ENCODE peak calls at places on chromosomes 13 and 19, in six cellular contexts. Z, N, J, H, V and I are unnamed samples.
A peak's percentile ranks its signal among the peaks of the same experiment; 100 is the strongest.

GRCh38 chr13:114065926-114066774 is 66.3 kb downstream of the RASA3 start:
- DNase-seq in Z (peak; percentile 69), N (peak; percentile 73), J (no peak), H (peak; percentile 85), V (peak; percentile 38), I (no peak)

GRCh38 chr13:38542601-38543000 is 144.3 kb upstream of the FREM2 start:
- DNase-seq in Z (no peak), N (no peak), J (no peak), H (no peak), V (no peak), I (peak; percentile 70)

GRCh38 chr13:22325761-22326160 is 654.9 kb downstream of the FGF9 start:
- DNase-seq in Z (no peak), N (no peak), J (no peak), H (no peak), V (no peak), I (no peak)

GRCh38 chr19:23254141-23254910 is 4.1 kb upstream of the ZNF724 start:
- DNase-seq in Z (no peak), N (no peak), J (no peak), H (no peak), V (no peak), I (no peak)

GRCh38 chr19:32318884-32319520 is 26.4 kb upstream of the ZNF507 start:
- DNase-seq in Z (no peak), N (no peak), J (no peak), H (no peak), V (no peak), I (no peak)

GRCh38 chr13:64471916-64472315 is 2758.2 kb downstream of the PCDH9 start:
- DNase-seq in Z (no peak), N (no peak), J (no peak), H (no peak), V (no peak), I (no peak)

GRCh38 chr19:43432866-43433673 is 18.4 kb downstream of the TEX101 start:
- DNase-seq in Z (peak; percentile 61), N (peak; percentile 58), J (peak; percentile 38), H (no peak), V (peak; percentile 37), I (no peak)

GRCh38 chr13:75399168-75399878 is 82.6 kb downstream of the TBC1D4 start:
- DNase-seq in Z (no peak), N (no peak), J (no peak), H (no peak), V (no peak), I (no peak)

GRCh38 chr19:5036733-5037681 is 68.1 kb downstream of the KDM4B start:
- DNase-seq in Z (no peak), N (no peak), J (no peak), H (no peak), V (peak; percentile 57), I (no peak)

GRCh38 chr13:45674908-45675307 is 27.2 kb upstream of the CBY2 start:
- DNase-seq in Z (no peak), N (no peak), J (no peak), H (no peak), V (no peak), I (peak; percentile 80)

GRCh38 chr19:35206855-35207254 is 21.7 kb downstream of the FAM187B start:
- DNase-seq in Z (no peak), N (no peak), J (no peak), H (no peak), V (no peak), I (no peak)

GRCh38 chr19:41217741-41218140 is 1.3 kb upstream of the AXL start:
- DNase-seq in Z (no peak), N (no peak), J (no peak), H (peak; percentile 31), V (no peak), I (no peak)

GRCh38 chr19:53982611-53983010 is 8.8 kb upstream of the CACNG6 start:
- DNase-seq in Z (no peak), N (no peak), J (no peak), H (no peak), V (peak; percentile 53), I (no peak)

GRCh38 chr19:295687-296370 is 4.6 kb upstream of the PLPP2 start:
- DNase-seq in Z (no peak), N (no peak), J (no peak), H (peak; percentile 37), V (no peak), I (no peak)

GRCh38 chr13:69092615-69093322 is 1014.9 kb upstream of the ATXN8OS start:
- DNase-seq in Z (no peak), N (no peak), J (no peak), H (no peak), V (no peak), I (no peak)

GRCh38 chr13:34721631-34722144 is 220.4 kb upstream of the NBEA start:
- DNase-seq in Z (no peak), N (no peak), J (no peak), H (no peak), V (no peak), I (no peak)

GRCh38 chr19:53254451-53255341 is at the start of gene ZNF677:
- DNase-seq in Z (peak; percentile 91), N (peak; percentile 0), J (peak; percentile 92), H (peak; percentile 95), V (peak; percentile 94), I (peak; percentile 50)

GRCh38 chr13:40506592-40507446 is 159.6 kb downstream of the FOXO1 start:
- DNase-seq in Z (no peak), N (no peak), J (no peak), H (no peak), V (no peak), I (no peak)

GRCh38 chr13:104106705-104107393 is 1040.6 kb upstream of the SLC10A2 start:
- DNase-seq in Z (no peak), N (no peak), J (no peak), H (no peak), V (no peak), I (peak; percentile 39)

GRCh38 chr13:49436890-49437289 is 7.0 kb downstream of the CAB39L start:
- DNase-seq in Z (no peak), N (no peak), J (no peak), H (no peak), V (no peak), I (no peak)

GRCh38 chr19:23762884-23763711 is 4.4 kb upstream of the ZNF681 start:
- DNase-seq in Z (peak; percentile 90), N (peak; percentile 35), J (peak; percentile 88), H (peak; percentile 88), V (peak; percentile 82), I (peak; percentile 26)

DNA sequence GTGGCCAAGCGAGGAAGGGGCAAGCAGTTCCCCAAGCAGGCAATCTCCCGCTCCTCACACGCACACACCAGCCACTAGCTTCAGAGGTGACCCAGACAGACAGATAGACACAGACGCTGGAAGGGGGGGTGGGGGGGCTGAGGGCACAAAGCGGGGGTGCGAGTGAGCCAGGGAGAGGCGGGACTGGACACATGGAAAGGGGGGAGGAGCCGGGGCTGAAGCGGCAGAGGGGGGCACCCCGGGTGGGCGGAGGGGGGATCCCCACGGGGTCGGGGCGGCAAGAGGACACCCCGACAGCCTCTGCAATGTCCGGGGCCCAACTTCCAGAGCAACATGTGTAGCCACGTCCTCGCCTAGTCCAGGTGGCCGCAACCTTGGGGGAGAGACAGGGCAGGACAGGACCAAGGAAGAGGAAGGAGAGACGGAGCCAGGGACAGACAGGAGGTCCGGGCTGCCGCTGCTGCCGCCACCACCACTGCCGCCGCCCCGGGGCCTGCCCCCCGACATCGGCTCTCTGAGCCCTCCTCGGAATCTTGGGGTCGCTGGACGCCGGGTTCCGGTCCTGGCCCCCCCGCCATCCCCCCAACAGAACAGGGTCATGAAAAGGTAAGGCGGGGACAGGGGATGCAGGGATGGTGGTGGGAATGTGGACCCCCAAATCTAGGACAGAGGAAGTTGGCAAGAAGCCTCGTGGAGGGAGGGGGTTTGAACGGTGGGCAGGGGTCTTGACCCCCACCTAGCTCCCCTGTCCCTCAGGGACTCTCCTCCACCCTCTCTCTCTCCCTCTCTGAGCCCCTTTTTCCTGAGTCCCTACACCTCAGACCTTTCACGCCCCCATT is 1.1 kb downstream of the GRIN2D start:
- DNase-seq in Z (no peak), N (no peak), J (no peak), H (no peak), V (no peak), I (no peak)
- H3K4me3 ChIP-seq in Z (no peak overlapping the region), N (no peak overlapping the region), J (no peak overlapping the region), H (no peak overlapping the region), V (no peak overlapping the region), I (no peak overlapping the region)

GRCh38 chr19:45766919-45767346 is 2.1 kb downstream of the SIX5 start:
- DNase-seq in Z (no peak), N (no peak), J (peak; percentile 48), H (peak; percentile 81), V (no peak), I (no peak)

GRCh38 chr19:45765365-45766292 is 3.4 kb downstream of the SIX5 start:
- DNase-seq in Z (no peak), N (no peak), J (peak; percentile 56), H (peak; percentile 77), V (peak; percentile 39), I (no peak)

GRCh38 chr19:45764947-45765346 is 4.1 kb downstream of the SIX5 start:
- DNase-seq in Z (no peak), N (no peak), J (no peak), H (no peak), V (peak; percentile 61), I (no peak)

GRCh38 chr19:45767410-45767880 is 1.6 kb downstream of the SIX5 start:
- DNase-seq in Z (peak; percentile 81), N (no peak), J (peak; percentile 76), H (peak; percentile 89), V (peak; percentile 84), I (no peak)

GRCh38 chr19:45766293-45766918 is 2.6 kb downstream of the SIX5 start:
- DNase-seq in Z (no peak), N (no peak), J (peak; percentile 62), H (peak; percentile 76), V (no peak), I (no peak)
- H3K4me3 ChIP-seq in Z (no peak overlapping the region), N (no peak overlapping the region), J (peak overlapping the region; percentile 74), H (peak overlapping the region; percentile 64), V (peak overlapping the region; percentile 94), I (peak overlapping the region; percentile 81)

GRCh38 chr13:30843548-30843947 is 62.5 kb upstream of the MEDAG start:
- DNase-seq in Z (no peak), N (no peak), J (no peak), H (no peak), V (no peak), I (no peak)

GRCh38 chr13:30844548-30845296 is 61.3 kb upstream of the MEDAG start:
- DNase-seq in Z (no peak), N (no peak), J (no peak), H (no peak), V (no peak), I (no peak)

GRCh38 chr13:30837227-30838159 is 68.6 kb upstream of the MEDAG start:
- DNase-seq in Z (no peak), N (no peak), J (no peak), H (no peak), V (no peak), I (no peak)

GRCh38 chr13:30840515-30840914 is 65.6 kb upstream of the MEDAG start:
- DNase-seq in Z (no peak), N (no peak), J (no peak), H (no peak), V (no peak), I (no peak)

GRCh38 chr13:30841161-30841560 is 64.9 kb upstream of the MEDAG start:
- DNase-seq in Z (no peak), N (no peak), J (no peak), H (no peak), V (no peak), I (peak; percentile 47)
- H3K4me3 ChIP-seq in Z (no peak overlapping the region), N (no peak overlapping the region), J (no peak overlapping the region), H (no peak overlapping the region), V (no peak overlapping the region), I (no peak overlapping the region)

DNA sequence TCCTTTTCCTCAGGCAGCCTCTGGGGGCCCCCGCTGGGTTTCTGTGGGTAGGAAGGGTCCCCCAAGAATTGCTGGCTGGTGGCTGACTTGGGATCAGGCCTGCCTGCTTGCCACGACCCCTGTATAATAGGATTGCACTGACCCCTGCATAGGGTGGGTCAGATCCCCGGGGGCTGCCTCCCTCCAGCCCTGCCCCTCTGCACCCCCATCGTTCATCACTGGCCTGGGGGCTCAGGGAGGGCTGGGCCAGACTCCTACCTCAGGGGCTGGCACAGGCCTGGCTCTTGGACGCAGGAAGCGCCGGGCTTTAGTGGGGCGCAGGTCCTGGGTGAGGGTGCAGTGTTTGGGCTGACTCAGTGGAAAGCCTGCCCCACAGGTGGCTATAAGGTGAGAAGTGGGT is 10.6 kb downstream of the NDUFB7 start:
- DNase-seq in Z (no peak), N (no peak), J (no peak), H (no peak), V (no peak), I (no peak)
- H3K4me3 ChIP-seq in Z (no peak overlapping the region), N (no peak overlapping the region), J (no peak overlapping the region), H (no peak overlapping the region), V (no peak overlapping the region), I (no peak overlapping the region)